ENCODE peak calls at places on chromosomes 6 and 20, in ten cellular contexts. One of them, this sample, is unnamed.

GRCh38 chr20:63216849-63217471 is 1.0 kb upstream of the YTHDF1 start:
- DNase-seq in astrocyte: no peak
- DNase-seq in CD8-positive, alpha-beta T cell: no peak
- DNase-seq in psoas muscle: no peak
- DNase-seq in HCT116: no peak
- DNase-seq in hepatocyte: no peak
- DNase-seq in uterus: no peak
- DNase-seq in thyroid gland: no peak
- DNase-seq in cardiac muscle cell: no peak
- DNase-seq in ascending aorta: no peak
- DNase-seq in this sample: no peak

GRCh38 chr6:151534576-151534975 is 40.8 kb downstream of the CCDC170 start:
- DNase-seq in astrocyte: peak; percentile 92
- DNase-seq in CD8-positive, alpha-beta T cell: no peak
- DNase-seq in psoas muscle: no peak
- DNase-seq in HCT116: no peak
- DNase-seq in hepatocyte: no peak
- DNase-seq in uterus: no peak
- DNase-seq in thyroid gland: no peak
- DNase-seq in cardiac muscle cell: no peak
- DNase-seq in ascending aorta: no peak
- DNase-seq in this sample: no peak

GRCh38 chr20:60080401-60080800 is 122.2 kb downstream of the CDH26 start:
- DNase-seq in astrocyte: no peak
- DNase-seq in CD8-positive, alpha-beta T cell: no peak
- DNase-seq in psoas muscle: no peak
- DNase-seq in HCT116: no peak
- DNase-seq in hepatocyte: no peak
- DNase-seq in uterus: no peak
- DNase-seq in thyroid gland: no peak
- DNase-seq in cardiac muscle cell: no peak
- DNase-seq in ascending aorta: no peak
- DNase-seq in this sample: no peak

GRCh38 chr6:101462576-101462975 is 69.1 kb downstream of the GRIK2 start:
- DNase-seq in astrocyte: peak; percentile 3
- DNase-seq in CD8-positive, alpha-beta T cell: no peak
- DNase-seq in psoas muscle: no peak
- DNase-seq in HCT116: no peak
- DNase-seq in hepatocyte: no peak
- DNase-seq in uterus: no peak
- DNase-seq in thyroid gland: no peak
- DNase-seq in cardiac muscle cell: no peak
- DNase-seq in ascending aorta: no peak
- DNase-seq in this sample: no peak

GRCh38 chr6:169978615-169979161 is 227.3 kb downstream of the ERMARD start:
- DNase-seq in astrocyte: no peak
- DNase-seq in CD8-positive, alpha-beta T cell: no peak
- DNase-seq in psoas muscle: no peak
- DNase-seq in HCT116: no peak
- DNase-seq in hepatocyte: no peak
- DNase-seq in uterus: no peak
- DNase-seq in thyroid gland: no peak
- DNase-seq in cardiac muscle cell: no peak
- DNase-seq in ascending aorta: no peak
- DNase-seq in this sample: no peak

GRCh38 chr20:41174373-41174772 is 37.0 kb downstream of the PLCG1 start:
- DNase-seq in astrocyte: no peak
- DNase-seq in CD8-positive, alpha-beta T cell: no peak
- DNase-seq in psoas muscle: peak; percentile 12
- DNase-seq in HCT116: no peak
- DNase-seq in hepatocyte: no peak
- DNase-seq in uterus: peak; percentile 11
- DNase-seq in thyroid gland: peak; percentile 2
- DNase-seq in cardiac muscle cell: no peak
- DNase-seq in ascending aorta: peak; percentile 59
- DNase-seq in this sample: no peak

GRCh38 chr6:6870914-6871313 is 236.8 kb upstream of the RREB1 start:
- DNase-seq in astrocyte: no peak
- DNase-seq in CD8-positive, alpha-beta T cell: no peak
- DNase-seq in psoas muscle: no peak
- DNase-seq in HCT116: no peak
- DNase-seq in hepatocyte: no peak
- DNase-seq in uterus: no peak
- DNase-seq in thyroid gland: no peak
- DNase-seq in cardiac muscle cell: no peak
- DNase-seq in ascending aorta: no peak
- DNase-seq in this sample: no peak

GRCh38 chr6:104887350-104887749 is 27.6 kb upstream of the HACE1 start:
- DNase-seq in astrocyte: peak; percentile 12
- DNase-seq in CD8-positive, alpha-beta T cell: no peak
- DNase-seq in psoas muscle: no peak
- DNase-seq in HCT116: no peak
- DNase-seq in hepatocyte: peak; percentile 63
- DNase-seq in uterus: no peak
- DNase-seq in thyroid gland: peak; percentile 7
- DNase-seq in cardiac muscle cell: peak; percentile 83
- DNase-seq in ascending aorta: no peak
- DNase-seq in this sample: peak; percentile 41

GRCh38 chr6:34644716-34645115 is 51.9 kb downstream of the ILRUN start:
- DNase-seq in astrocyte: no peak
- DNase-seq in CD8-positive, alpha-beta T cell: no peak
- DNase-seq in psoas muscle: no peak
- DNase-seq in HCT116: no peak
- DNase-seq in hepatocyte: no peak
- DNase-seq in uterus: no peak
- DNase-seq in thyroid gland: no peak
- DNase-seq in cardiac muscle cell: no peak
- DNase-seq in ascending aorta: no peak
- DNase-seq in this sample: no peak

GRCh38 chr6:157946865-157947532 is 34.7 kb upstream of the SYNJ2 start:
- DNase-seq in astrocyte: no peak
- DNase-seq in CD8-positive, alpha-beta T cell: no peak
- DNase-seq in psoas muscle: no peak
- DNase-seq in HCT116: no peak
- DNase-seq in hepatocyte: no peak
- DNase-seq in uterus: no peak
- DNase-seq in thyroid gland: peak; percentile 23
- DNase-seq in cardiac muscle cell: no peak
- DNase-seq in ascending aorta: no peak
- DNase-seq in this sample: no peak

GRCh38 chr6:111973897-111974639 is 79.8 kb upstream of the CCN6 start:
- DNase-seq in astrocyte: peak; percentile 82
- DNase-seq in CD8-positive, alpha-beta T cell: no peak
- DNase-seq in psoas muscle: no peak
- DNase-seq in HCT116: no peak
- DNase-seq in hepatocyte: no peak
- DNase-seq in uterus: no peak
- DNase-seq in thyroid gland: no peak
- DNase-seq in cardiac muscle cell: no peak
- DNase-seq in ascending aorta: no peak
- DNase-seq in this sample: no peak

GRCh38 chr6:8195040-8195713 is 92.8 kb upstream of the EEF1E1 start:
- DNase-seq in astrocyte: no peak
- DNase-seq in CD8-positive, alpha-beta T cell: no peak
- DNase-seq in psoas muscle: no peak
- DNase-seq in HCT116: peak; percentile 18
- DNase-seq in hepatocyte: peak; percentile 24
- DNase-seq in uterus: no peak
- DNase-seq in thyroid gland: no peak
- DNase-seq in cardiac muscle cell: peak; percentile 18
- DNase-seq in ascending aorta: no peak
- DNase-seq in this sample: no peak

GRCh38 chr6:119565893-119566292 is 216.3 kb upstream of the MAN1A1 start:
- DNase-seq in astrocyte: no peak
- DNase-seq in CD8-positive, alpha-beta T cell: no peak
- DNase-seq in psoas muscle: no peak
- DNase-seq in HCT116: no peak
- DNase-seq in hepatocyte: no peak
- DNase-seq in uterus: no peak
- DNase-seq in thyroid gland: no peak
- DNase-seq in cardiac muscle cell: no peak
- DNase-seq in ascending aorta: no peak
- DNase-seq in this sample: no peak

GRCh38 chr6:130622142-130622541 is 205.1 kb upstream of the SMLR1 start:
- DNase-seq in astrocyte: no peak
- DNase-seq in CD8-positive, alpha-beta T cell: no peak
- DNase-seq in psoas muscle: no peak
- DNase-seq in HCT116: no peak
- DNase-seq in hepatocyte: no peak
- DNase-seq in uterus: no peak
- DNase-seq in thyroid gland: no peak
- DNase-seq in cardiac muscle cell: no peak
- DNase-seq in ascending aorta: no peak
- DNase-seq in this sample: no peak

GRCh38 chr6:40582892-40583291 is 4.3 kb downstream of the LRFN2 start:
- DNase-seq in astrocyte: no peak
- DNase-seq in CD8-positive, alpha-beta T cell: no peak
- DNase-seq in psoas muscle: no peak
- DNase-seq in HCT116: no peak
- DNase-seq in hepatocyte: no peak
- DNase-seq in uterus: no peak
- DNase-seq in thyroid gland: no peak
- DNase-seq in cardiac muscle cell: no peak
- DNase-seq in ascending aorta: no peak
- DNase-seq in this sample: no peak
- TF ChIP-seq CTCF in astrocyte: no peak
- TF ChIP-seq CTCF in CD8-positive, alpha-beta T cell: no peak
- TF ChIP-seq CTCF in psoas muscle: no peak
- TF ChIP-seq CTCF in HCT116: no peak
- TF ChIP-seq CTCF in hepatocyte: no peak
- TF ChIP-seq CTCF in uterus: no peak
- TF ChIP-seq CTCF in thyroid gland: no peak
- TF ChIP-seq CTCF in cardiac muscle cell: no peak
- TF ChIP-seq CTCF in ascending aorta: no peak
- TF ChIP-seq CTCF in this sample: peak; percentile 22

GRCh38 chr6:126361832-126362231 is 21.9 kb downstream of the CENPW start:
- DNase-seq in astrocyte: no peak
- DNase-seq in CD8-positive, alpha-beta T cell: no peak
- DNase-seq in psoas muscle: no peak
- DNase-seq in HCT116: no peak
- DNase-seq in hepatocyte: no peak
- DNase-seq in uterus: no peak
- DNase-seq in thyroid gland: no peak
- DNase-seq in cardiac muscle cell: no peak
- DNase-seq in ascending aorta: no peak
- DNase-seq in this sample: no peak

GRCh38 chr6:126351960-126352359 is 12.0 kb downstream of the CENPW start:
- DNase-seq in astrocyte: no peak
- DNase-seq in CD8-positive, alpha-beta T cell: no peak
- DNase-seq in psoas muscle: no peak
- DNase-seq in HCT116: no peak
- DNase-seq in hepatocyte: no peak
- DNase-seq in uterus: no peak
- DNase-seq in thyroid gland: no peak
- DNase-seq in cardiac muscle cell: no peak
- DNase-seq in ascending aorta: no peak
- DNase-seq in this sample: no peak

GRCh38 chr6:126352514-126352913 is 12.6 kb downstream of the CENPW start:
- DNase-seq in astrocyte: no peak
- DNase-seq in CD8-positive, alpha-beta T cell: no peak
- DNase-seq in psoas muscle: no peak
- DNase-seq in HCT116: no peak
- DNase-seq in hepatocyte: no peak
- DNase-seq in uterus: no peak
- DNase-seq in thyroid gland: no peak
- DNase-seq in cardiac muscle cell: no peak
- DNase-seq in ascending aorta: no peak
- DNase-seq in this sample: no peak

GRCh38 chr6:126359936-126360537 is 20.1 kb downstream of the CENPW start:
- DNase-seq in astrocyte: no peak
- DNase-seq in CD8-positive, alpha-beta T cell: no peak
- DNase-seq in psoas muscle: no peak
- DNase-seq in HCT116: no peak
- DNase-seq in hepatocyte: no peak
- DNase-seq in uterus: no peak
- DNase-seq in thyroid gland: no peak
- DNase-seq in cardiac muscle cell: no peak
- DNase-seq in ascending aorta: no peak
- DNase-seq in this sample: no peak

GRCh38 chr6:126356526-126356925 is 16.6 kb downstream of the CENPW start:
- DNase-seq in astrocyte: no peak
- DNase-seq in CD8-positive, alpha-beta T cell: no peak
- DNase-seq in psoas muscle: no peak
- DNase-seq in HCT116: no peak
- DNase-seq in hepatocyte: no peak
- DNase-seq in uterus: no peak
- DNase-seq in thyroid gland: no peak
- DNase-seq in cardiac muscle cell: no peak
- DNase-seq in ascending aorta: no peak
- DNase-seq in this sample: no peak
- H3K4me3 ChIP-seq in astrocyte: no peak overlapping the region
- H3K4me3 ChIP-seq in CD8-positive, alpha-beta T cell: no peak overlapping the region
- H3K4me3 ChIP-seq in psoas muscle: no peak overlapping the region
- H3K4me3 ChIP-seq in HCT116: no peak overlapping the region
- H3K4me3 ChIP-seq in hepatocyte: no peak overlapping the region
- H3K4me3 ChIP-seq in uterus: no peak overlapping the region
- H3K4me3 ChIP-seq in thyroid gland: no peak overlapping the region
- H3K4me3 ChIP-seq in cardiac muscle cell: no peak overlapping the region
- H3K4me3 ChIP-seq in ascending aorta: no peak overlapping the region
- H3K4me3 ChIP-seq in this sample: no peak overlapping the region

GRCh38 chr6:138439546-138439945 is 35.5 kb downstream of the HEBP2 start:
- DNase-seq in astrocyte: no peak
- DNase-seq in CD8-positive, alpha-beta T cell: no peak
- DNase-seq in psoas muscle: no peak
- DNase-seq in HCT116: no peak
- DNase-seq in hepatocyte: no peak
- DNase-seq in uterus: no peak
- DNase-seq in thyroid gland: no peak
- DNase-seq in cardiac muscle cell: no peak
- DNase-seq in ascending aorta: no peak
- DNase-seq in this sample: no peak
- TF ChIP-seq CTCF in astrocyte: no peak
- TF ChIP-seq CTCF in CD8-positive, alpha-beta T cell: no peak
- TF ChIP-seq CTCF in psoas muscle: no peak
- TF ChIP-seq CTCF in HCT116: no peak
- TF ChIP-seq CTCF in hepatocyte: no peak
- TF ChIP-seq CTCF in uterus: no peak
- TF ChIP-seq CTCF in thyroid gland: no peak
- TF ChIP-seq CTCF in cardiac muscle cell: no peak
- TF ChIP-seq CTCF in ascending aorta: no peak
- TF ChIP-seq CTCF in this sample: no peak

GRCh38 chr6:106702451-106703110 is 73.2 kb downstream of the QRSL1 start:
- DNase-seq in astrocyte: no peak
- DNase-seq in CD8-positive, alpha-beta T cell: no peak
- DNase-seq in psoas muscle: no peak
- DNase-seq in HCT116: no peak
- DNase-seq in hepatocyte: peak; percentile 37
- DNase-seq in uterus: no peak
- DNase-seq in thyroid gland: peak; percentile 74
- DNase-seq in cardiac muscle cell: no peak
- DNase-seq in ascending aorta: no peak
- DNase-seq in this sample: no peak
- H3K4me3 ChIP-seq in astrocyte: no peak overlapping the region
- H3K4me3 ChIP-seq in CD8-positive, alpha-beta T cell: no peak overlapping the region
- H3K4me3 ChIP-seq in psoas muscle: no peak overlapping the region
- H3K4me3 ChIP-seq in HCT116: no peak overlapping the region
- H3K4me3 ChIP-seq in hepatocyte: no peak overlapping the region
- H3K4me3 ChIP-seq in uterus: no peak overlapping the region
- H3K4me3 ChIP-seq in thyroid gland: no peak overlapping the region
- H3K4me3 ChIP-seq in cardiac muscle cell: no peak overlapping the region
- H3K4me3 ChIP-seq in ascending aorta: no peak overlapping the region
- H3K4me3 ChIP-seq in this sample: no peak overlapping the region

GRCh38 chr6:30826961-30827342 is 57.4 kb upstream of the DDR1 start:
- DNase-seq in astrocyte: no peak
- DNase-seq in CD8-positive, alpha-beta T cell: no peak
- DNase-seq in psoas muscle: peak; percentile 85
- DNase-seq in HCT116: no peak
- DNase-seq in hepatocyte: peak; percentile 51
- DNase-seq in uterus: no peak
- DNase-seq in thyroid gland: peak; percentile 35
- DNase-seq in cardiac muscle cell: no peak
- DNase-seq in ascending aorta: no peak
- DNase-seq in this sample: no peak
- TF ChIP-seq CTCF in astrocyte: no peak
- TF ChIP-seq CTCF in CD8-positive, alpha-beta T cell: no peak
- TF ChIP-seq CTCF in psoas muscle: no peak
- TF ChIP-seq CTCF in HCT116: no peak
- TF ChIP-seq CTCF in hepatocyte: no peak
- TF ChIP-seq CTCF in uterus: no peak
- TF ChIP-seq CTCF in thyroid gland: no peak
- TF ChIP-seq CTCF in cardiac muscle cell: no peak
- TF ChIP-seq CTCF in ascending aorta: no peak
- TF ChIP-seq CTCF in this sample: no peak